ENCODE peak calls at places on chromosomes 16 and 17, in four cellular contexts. O is K562, A is HCT116, T is HepG2. F is an unnamed sample.

GRCh38 chr17:62780951-62781350 is 27.2 kb downstream of the MARCHF10 start:
- DNase-seq in O (no peak), A (no peak), T (no peak), F (no peak)

GRCh38 chr16:88810166-88810867 is 1.4 kb downstream of the APRT start:
- DNase-seq in O (no peak), A (no peak), T (no peak), F (no peak)

GRCh38 chr16:66979011-66979717 is 9.2 kb upstream of the CES4A start:
- DNase-seq in O (peak), A (no peak), T (no peak), F (no peak)

GRCh38 chr16:14087590-14088154 is 16.6 kb downstream of the MRTFB start:
- DNase-seq in O (no peak), A (no peak), T (no peak), F (no peak)

GRCh38 chr17:4147751-4148310 is 4.8 kb downstream of the CYB5D2 start:
- DNase-seq in O (no peak), A (no peak), T (no peak), F (no peak)

GRCh38 chr17:61822326-61823285 is 40.7 kb downstream of the BRIP1 start:
- DNase-seq in O (no peak), A (no peak), T (no peak), F (no peak)

GRCh38 chr17:5592382-5592781 is 8.1 kb upstream of the NLRP1 start:
- DNase-seq in O (no peak), A (peak), T (peak), F (no peak)

GRCh38 chr16:89922477-89922883 is 662 bp upstream of the TUBB3 start:
- DNase-seq in O (peak), A (peak), T (peak), F (no peak)

GRCh38 chr16:51326131-51326856 is 175.2 kb upstream of the SALL1 start:
- DNase-seq in O (no peak), A (no peak), T (no peak), F (no peak)

GRCh38 chr17:55056530-55056929 is 88.0 kb downstream of the STXBP4 start:
- DNase-seq in O (no peak), A (no peak), T (peak), F (no peak)

GRCh38 chr17:75878174-75878998 is at the start of gene TRIM47:
- DNase-seq in O (peak), A (no peak), T (peak), F (no peak)

GRCh38 chr17:81391964-81392908 is 3.0 kb upstream of the BAHCC1 start:
- DNase-seq in O (no peak), A (no peak), T (no peak), F (no peak)

GRCh38 chr17:61836266-61837174 is 26.8 kb downstream of the BRIP1 start:
- DNase-seq in O (no peak), A (no peak), T (no peak), F (no peak)

GRCh38 chr17:79579074-79579800 is 31.6 kb downstream of the RBFOX3 start:
- DNase-seq in O (no peak), A (no peak), T (no peak), F (no peak)

GRCh38 chr16:54355251-54355650 is 68.7 kb upstream of the IRX3 start:
- DNase-seq in O (no peak), A (no peak), T (no peak), F (no peak)

GRCh38 chr17:2214047-2214717 is 89.4 kb downstream of the SMG6 start:
- DNase-seq in O (peak), A (no peak), T (no peak), F (no peak)

GRCh38 chr16:49708491-49708890 is 147.4 kb downstream of the ZNF423 start:
- DNase-seq in O (no peak), A (no peak), T (no peak), F (no peak)

GRCh38 chr17:82339634-82340580 is 6.3 kb upstream of the SECTM1 start:
- DNase-seq in O (no peak), A (no peak), T (no peak), F (no peak)

GRCh38 chr16:81863630-81864352 is 84.7 kb downstream of the PLCG2 start:
- DNase-seq in O (no peak), A (no peak), T (no peak), F (no peak)

GRCh38 chr17:71500761-71501555 is 619.9 kb upstream of the SOX9 start:
- DNase-seq in O (no peak), A (no peak), T (no peak), F (no peak)

GRCh38 chr17:69142473-69142802 is 743 bp upstream of the ABCA6 start:
- DNase-seq in O (no peak), A (no peak), T (peak), F (no peak)

GRCh38 chr17:57309479-57309878 is 53.2 kb downstream of the MSI2 start:
- DNase-seq in O (no peak), A (no peak), T (no peak), F (no peak)
- TF ChIP-seq TCF7L2 in O (no peak), A (no peak), T (no peak), F (no peak)

GRCh38 chr16:84485255-84486010 is 19.0 kb downstream of the MEAK7 start:
- DNase-seq in O (no peak), A (no peak), T (no peak), F (no peak)
- TF ChIP-seq REST in O (no peak), A (no peak), T (no peak), F (no peak)

GRCh38 chr16:87406495-87407088 is 14.5 kb downstream of the MAP1LC3B start:
- DNase-seq in O (no peak), A (no peak), T (no peak), F (no peak)
- TF ChIP-seq TCF7L2 in O (no peak), A (no peak), T (no peak), F (no peak)

GRCh38 chr17:77390870-77391269 is 250.1 kb downstream of the SEC14L1 start:
- DNase-seq in O (no peak), A (no peak), T (no peak), F (no peak)

GRCh38 chr17:77391668-77392375 is 251.1 kb downstream of the SEC14L1 start:
- DNase-seq in O (no peak), A (no peak), T (no peak), F (peak)

GRCh38 chr17:77393274-77393600 is 252.5 kb downstream of the SEC14L1 start:
- DNase-seq in O (no peak), A (no peak), T (no peak), F (no peak)

GRCh38 chr17:77393867-77394539 is 253.2 kb downstream of the SEC14L1 start:
- DNase-seq in O (no peak), A (no peak), T (no peak), F (no peak)

DNA sequence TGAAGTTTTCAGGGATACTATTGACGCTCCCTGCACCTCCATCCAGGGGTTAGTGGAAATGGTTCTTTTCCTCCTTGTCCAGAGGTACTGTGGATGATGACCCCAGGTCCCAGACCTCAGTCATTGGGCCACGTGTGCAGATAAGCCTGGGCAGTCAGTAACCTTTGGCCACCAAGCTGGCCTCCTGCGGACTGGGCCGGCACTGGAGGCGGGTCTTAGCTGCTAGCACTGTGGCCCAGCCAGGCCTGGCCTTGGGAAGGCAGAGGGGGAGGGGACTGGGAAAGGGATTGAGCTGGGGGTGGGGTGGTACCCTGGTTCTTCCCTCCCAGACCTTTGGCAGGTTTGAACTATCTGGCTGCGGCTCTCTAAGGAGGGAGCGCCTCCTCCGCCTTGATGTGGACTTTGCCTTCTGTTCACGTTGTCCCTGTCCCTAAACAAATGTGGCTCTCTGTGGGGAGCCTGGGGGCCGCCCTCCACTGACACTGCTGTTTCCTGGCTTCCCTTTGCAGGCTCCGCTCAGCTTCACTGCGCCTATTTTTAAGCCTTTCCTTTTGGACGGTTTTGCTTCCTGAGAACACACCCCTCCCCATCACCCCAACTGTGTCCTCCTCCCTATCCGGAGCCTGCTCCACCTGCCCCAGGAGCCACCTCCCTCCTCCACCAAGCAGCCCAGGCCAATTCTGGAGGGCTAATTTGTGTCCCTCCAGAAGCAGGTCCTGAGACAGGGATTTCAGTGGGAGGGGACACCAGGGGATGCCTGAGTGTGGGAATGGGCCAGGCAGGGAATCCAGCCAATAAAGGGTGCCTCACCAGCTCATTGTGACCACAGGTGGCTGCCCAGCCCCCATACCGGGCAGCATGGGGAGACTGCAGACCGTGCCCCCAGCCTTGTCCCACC is 251.9 kb downstream of the SEC14L1 start:
- DNase-seq in O (peak), A (no peak), T (peak), F (peak)
- TF ChIP-seq REST in O (no peak), A (no peak), T (peak), F (no peak)